ENCODE peak calls at places on chromosomes 16 and 17, in five cellular contexts. W, I, P, Z and O are unnamed samples.

GRCh38 chr16:57128787-57129389 is 36.5 kb downstream of the CPNE2 start:
- DNase-seq in W (no peak), P (no peak), I (no peak), Z (no peak), O (no peak)

GRCh38 chr16:555528-556478 is 4.4 kb upstream of the PRR35 start:
- DNase-seq in Z (no peak), W (no peak), I (peak; percentile 79), P (no peak), O (no peak)

GRCh38 chr17:58666858-58667267 is 25.0 kb downstream of the TEX14 start:
- DNase-seq in I (no peak), W (peak; percentile 87), P (peak; percentile 66), Z (peak; percentile 92), O (peak; percentile 74)

GRCh38 chr17:50765454-50766221 is 1.7 kb downstream of the ANKRD40CL start:
- DNase-seq in W (no peak), Z (no peak), I (no peak), P (no peak), O (no peak)

GRCh38 chr17:75922963-75923874 is 17.6 kb downstream of the FBF1 start:
- DNase-seq in I (no peak), P (no peak), Z (no peak), W (no peak), O (no peak)

GRCh38 chr16:13767215-13767614 is 152.7 kb upstream of the ERCC4 start:
- DNase-seq in I (no peak), P (no peak), W (no peak), Z (no peak), O (no peak)

GRCh38 chr17:72602517-72603345 is 481.9 kb downstream of the SOX9 start:
- DNase-seq in Z (no peak), P (no peak), W (peak; percentile 46), I (no peak), O (peak; percentile 47)

GRCh38 chr17:48043171-48043570 is 5.0 kb upstream of the NFE2L1 start:
- DNase-seq in Z (no peak), P (no peak), I (no peak), W (no peak), O (no peak)

GRCh38 chr16:21075252-21075651 is 75.4 kb downstream of the DNAH3 start:
- DNase-seq in W (no peak), I (no peak), P (no peak), Z (no peak), O (no peak)

GRCh38 chr17:31869031-31869430 is 10.0 kb upstream of the COPRS start:
- DNase-seq in I (no peak), W (no peak), P (no peak), Z (no peak), O (no peak)

GRCh38 chr17:35898283-35899070 is 18.3 kb upstream of the CCL5 start:
- DNase-seq in Z (peak; percentile 56), I (no peak), W (no peak), P (peak; percentile 28), O (peak; percentile 88)

GRCh38 chr17:3762922-3763776 is 37.8 kb downstream of the ITGAE start:
- DNase-seq in W (no peak), P (no peak), I (no peak), Z (no peak), O (no peak)

GRCh38 chr17:39606434-39607056 is 1.2 kb downstream of the NEUROD2 start:
- DNase-seq in W (no peak), P (no peak), I (no peak), Z (no peak), O (no peak)

GRCh38 chr16:85046472-85046916 is 18.9 kb downstream of the KIAA0513 start:
- DNase-seq in P (no peak), I (no peak), Z (no peak), W (no peak), O (no peak)

GRCh38 chr17:44828919-44829557 is 1.0 kb downstream of the GJC1 start:
- DNase-seq in I (no peak), Z (no peak), P (no peak), W (peak; percentile 59), O (no peak)

GRCh38 chr16:87634411-87634810 is 32.1 kb downstream of the JPH3 start:
- DNase-seq in P (no peak), I (peak; percentile 42), W (no peak), Z (no peak), O (no peak)

GRCh38 chr16:24717411-24717810 is 12.0 kb upstream of the TNRC6A start:
- DNase-seq in W (no peak), I (no peak), Z (no peak), P (no peak), O (no peak)

GRCh38 chr16:64181526-64181925 is 940.3 kb downstream of the CDH11 start:
- DNase-seq in P (no peak), W (no peak), I (no peak), Z (no peak), O (no peak)

GRCh38 chr17:43114101-43114691 is 11.0 kb downstream of the BRCA1 start:
- DNase-seq in P (no peak), W (no peak), Z (no peak), I (no peak), O (no peak)

GRCh38 chr16:66905633-66906539 is 12.8 kb downstream of the CDH16 start:
- DNase-seq in W (no peak), P (peak; percentile 79), I (peak; percentile 41), Z (no peak), O (peak; percentile 86)

GRCh38 chr16:86391486-86391885 is 118.8 kb upstream of the FOXF1 start:
- DNase-seq in Z (no peak), W (peak; percentile 53), P (no peak), I (no peak), O (no peak)

GRCh38 chr16:54287758-54288591 is 1.4 kb upstream of the IRX3 start:
- DNase-seq in P (peak; percentile 58), Z (no peak), I (no peak), W (no peak), O (no peak)

GRCh38 chr17:42111901-42112551 is 488 bp downstream of the DHX58 start:
- DNase-seq in Z (peak; percentile 28), I (no peak), P (no peak), W (peak; percentile 38), O (peak; percentile 47)

GRCh38 chr16:65227041-65227835 is 105.4 kb upstream of the CDH11 start:
- DNase-seq in P (no peak), Z (no peak), I (no peak), W (no peak), O (no peak)

GRCh38 chr17:79033741-79034501 is 10.0 kb downstream of the C1QTNF1 start:
- DNase-seq in Z (peak; percentile 41), P (peak; percentile 72), W (peak; percentile 56), I (peak; percentile 52), O (peak; percentile 60)

GRCh38 chr16:75026892-75027391 is 28.1 kb downstream of the ZNRF1 start:
- DNase-seq in I (no peak), W (no peak), P (no peak), Z (no peak), O (no peak)

GRCh38 chr17:32277284-32277683 is 11.7 kb downstream of the RHBDL3 start:
- DNase-seq in I (no peak), W (peak; percentile 48), P (no peak), Z (no peak), O (no peak)

GRCh38 chr16:51009359-51009758 is 141.7 kb downstream of the SALL1 start:
- DNase-seq in Z (no peak), I (no peak), W (no peak), P (no peak), O (no peak)

GRCh38 chr17:18000044-18000443 is 27.4 kb downstream of the DRC3 start:
- DNase-seq in I (no peak), W (no peak), Z (no peak), P (no peak), O (no peak)

GRCh38 chr17:1469231-1469852 is 13.3 kb upstream of the CRK start:
- DNase-seq in P (no peak), Z (no peak), W (no peak), I (no peak), O (no peak)

GRCh38 chr17:12257176-12257575 is 236.5 kb downstream of the MAP2K4 start:
- DNase-seq in W (no peak), Z (no peak), P (no peak), I (no peak), O (no peak)

DNA sequence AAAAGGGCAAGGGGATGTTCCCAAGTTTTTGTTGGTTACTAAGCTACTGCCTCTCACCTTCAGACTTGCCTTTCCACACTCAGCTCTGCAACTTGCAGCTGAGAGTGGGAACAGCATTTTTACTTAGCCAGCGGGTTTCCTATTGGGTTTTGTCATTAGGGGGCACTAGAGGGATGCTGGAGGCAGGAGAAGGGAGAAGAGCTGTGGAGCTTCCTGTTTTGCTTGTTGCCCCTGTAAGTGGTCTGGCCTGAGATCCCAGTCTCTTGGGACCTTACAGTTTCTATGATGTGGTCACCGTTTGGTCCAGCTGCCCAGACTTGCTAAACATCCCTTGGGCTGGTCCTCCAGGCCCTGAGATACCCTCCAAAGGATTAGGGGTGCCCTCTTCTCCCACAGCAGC is 209.6 kb upstream of the NLRP1 start:
- DNase-seq in I (no peak), P (no peak), Z (no peak), W (no peak), O (no peak)
- TF ChIP-seq CTCF in I (no peak), P (peak; percentile 25), Z (no peak), W (peak; percentile 13), O (no peak)

GRCh38 chr16:10067406-10067805 is 114.8 kb downstream of the GRIN2A start:
- DNase-seq in Z (no peak), I (peak; percentile 13), P (no peak), W (no peak), O (no peak)
- H3K27ac ChIP-seq in Z (no peak overlapping the region), I (no peak overlapping the region), P (no peak overlapping the region), W (no peak overlapping the region), O (no peak overlapping the region)

GRCh38 chr17:49703557-49704277 is 4.0 kb downstream of the SLC35B1 start:
- DNase-seq in P (no peak), Z (peak; percentile 75), W (peak; percentile 49), I (no peak), O (no peak)
- TF ChIP-seq CTCF in P (peak; percentile 65), Z (peak; percentile 38), W (peak; percentile 44), I (peak; percentile 63), O (no peak)

GRCh38 chr17:28567604-28568003 is 3.7 kb downstream of the PIGS start:
- DNase-seq in P (no peak), I (no peak), Z (no peak), W (no peak), O (no peak)
- H3K27ac ChIP-seq in P (no peak overlapping the region), I (no peak overlapping the region), Z (no peak overlapping the region), W (no peak overlapping the region), O (no peak overlapping the region)

DNA sequence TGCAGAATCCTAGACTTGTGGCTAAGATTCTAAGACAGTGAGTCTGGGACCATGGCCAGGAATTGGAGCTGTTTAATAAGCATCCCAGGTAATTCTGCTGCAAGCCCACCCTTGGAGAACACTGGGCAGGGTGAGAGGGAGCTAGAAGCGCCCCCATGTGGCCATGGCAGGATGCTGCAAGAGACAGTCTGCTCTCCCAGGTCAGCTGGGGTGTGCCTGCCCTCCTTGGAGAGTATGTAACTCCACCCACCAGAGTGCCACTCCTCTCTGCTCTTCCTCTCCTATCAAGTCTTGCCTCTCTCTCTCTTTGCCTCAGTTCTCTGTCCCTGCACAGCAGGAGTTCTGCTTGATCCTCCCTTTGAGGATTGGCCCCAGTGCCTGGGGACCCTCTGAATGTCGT is 14.9 kb downstream of the RCVRN start:
- DNase-seq in Z (no peak), W (no peak), P (no peak), I (peak; percentile 35), O (no peak)
- TF ChIP-seq CTCF in Z (no peak), W (no peak), P (peak; percentile 71), I (peak; percentile 49), O (no peak)

DNA sequence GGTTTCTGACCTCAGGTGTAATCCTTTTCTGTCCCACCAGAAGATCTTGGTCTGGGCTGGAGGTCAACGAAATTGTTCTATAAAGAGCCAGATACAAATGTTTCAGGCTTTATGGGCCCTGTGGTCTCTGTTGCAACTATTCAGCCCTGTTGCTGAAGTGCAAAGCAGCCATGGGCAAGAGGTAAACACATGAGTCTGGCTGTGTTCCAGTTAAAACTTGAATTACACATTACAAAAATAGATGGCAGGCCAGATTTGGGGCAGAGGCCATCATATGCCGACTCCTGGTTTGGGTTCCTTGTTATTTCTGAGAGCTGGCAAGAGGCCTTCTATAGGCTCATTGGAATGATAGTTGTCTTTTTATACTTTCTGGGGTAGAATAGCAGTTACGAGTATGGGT is 114.4 kb downstream of the SDR42E1 start:
- DNase-seq in I (no peak), W (peak; percentile 49), P (no peak), Z (no peak), O (no peak)
- H3K27ac ChIP-seq in I (no peak overlapping the region), W (no peak overlapping the region), P (no peak overlapping the region), Z (no peak overlapping the region), O (no peak overlapping the region)